ENCODE peak calls at places on chromosomes 4 and X, in ten cellular contexts. R is ecto neural progenitor cell; J is activated CD4-positive, alpha-beta T cell treated with anti-CD3 and anti-CD28 coated beads, Interleukin-2, amount 10 ng/mL, durations not matched to agents 7 days and 5 days; K is epithelial cell of esophagus; P is dorsolateral prefrontal cortex; S is CD4-positive, alpha-beta memory T cell; V is AG10803; W is epithelial cell of prostate; E is fibroblast of mammary gland; D is right lobe of liver. L is an unnamed sample.

GRCh38 chr4:61555789-61556188 is 355.7 kb downstream of the ADGRL3 start:
- DNase-seq in R (no peak), J (no peak), K (peak), P (no peak), S (no peak), V (no peak), W (no peak), E (no peak), D (no peak), L (no peak)

GRCh38 chrX:132986556-132986955 is 28.1 kb upstream of the HS6ST2 start:
- DNase-seq in R (no peak), J (no peak), K (peak), P (no peak), S (no peak), V (no peak), W (no peak), E (no peak), D (no peak), L (no peak)

GRCh38 chrX:149129767-149130166 is 375.3 kb downstream of the IDS start:
- DNase-seq in R (no peak), J (no peak), K (peak), P (no peak), S (no peak), V (no peak), W (no peak), E (peak), D (no peak), L (no peak)

GRCh38 chr4:44150091-44150576 is 298.5 kb downstream of the KCTD8 start:
- DNase-seq in R (no peak), J (no peak), K (peak), P (no peak), S (no peak), V (no peak), W (no peak), E (peak), D (no peak), L (no peak)

GRCh38 chrX:111597967-111598366 is 83.0 kb upstream of the ALG13 start:
- DNase-seq in R (no peak), J (no peak), K (no peak), P (no peak), S (no peak), V (no peak), W (no peak), E (no peak), D (no peak), L (no peak)

GRCh38 chr4:6143603-6144181 is 56.7 kb downstream of the JAKMIP1 start:
- DNase-seq in R (no peak), J (no peak), K (no peak), P (no peak), S (no peak), V (no peak), W (no peak), E (no peak), D (no peak), L (no peak)

GRCh38 chrX:16838202-16839066 is 31.7 kb downstream of the RBBP7 start:
- DNase-seq in R (no peak), J (no peak), K (peak), P (no peak), S (no peak), V (peak), W (no peak), E (peak), D (peak), L (no peak)

GRCh38 chr4:23788460-23788859 is 101.4 kb downstream of the PPARGC1A start:
- DNase-seq in R (no peak), J (no peak), K (peak), P (no peak), S (no peak), V (no peak), W (no peak), E (peak), D (no peak), L (no peak)

GRCh38 chrX:13094780-13095425 is 50.5 kb upstream of the FAM9C start:
- DNase-seq in R (no peak), J (no peak), K (no peak), P (no peak), S (no peak), V (peak), W (no peak), E (no peak), D (no peak), L (no peak)

GRCh38 chrX:10190367-10190766 is 33.6 kb downstream of the CLCN4 start:
- DNase-seq in R (no peak), J (no peak), K (peak), P (no peak), S (peak), V (peak), W (no peak), E (peak), D (no peak), L (peak)

L was measured in activated CD8-positive, alpha-beta T cell treated with anti-CD3 and anti-CD28 coated beads, Interleukin-2, amount 10 ng/mL, durations not matched to agents 7 days and 5 days.